ENCODE peak calls at places on chromosomes 7 and 10, in six cellular contexts. H is right atrium auricular region, S is K562, M is upper lobe of right lung, T is cardiac muscle cell, X is MM.1S. N is an unnamed sample.

GRCh38 chr7:132430863-132431822 is 145.1 kb downstream of the PLXNA4 start:
- DNase-seq in H (peak; percentile 79), S (no peak), M (no peak), T (peak; percentile 97), X (no peak), N (no peak)

GRCh38 chr7:104923010-104923421 is 91.0 kb upstream of the KMT2E start:
- DNase-seq in H (peak; percentile 83), S (peak; percentile 54), M (peak; percentile 76), T (peak; percentile 94), X (peak; percentile 95), N (peak; percentile 62)

GRCh38 chr7:22129819-22130580 is 184.3 kb upstream of the CDCA7L start:
- DNase-seq in H (no peak), S (no peak), M (no peak), T (no peak), X (no peak), N (no peak)

GRCh38 chr10:33113111-33113856 is 155.3 kb upstream of the ITGB1 start:
- DNase-seq in H (no peak), S (no peak), M (no peak), T (peak; percentile 82), X (no peak), N (no peak)

GRCh38 chr10:43574035-43574892 is at the start of gene ZNF239:
- DNase-seq in H (peak; percentile 94), S (peak; percentile 94), M (peak; percentile 95), T (peak; percentile 96), X (no peak), N (peak; percentile 88)

GRCh38 chr10:132373241-132373955 is 23.6 kb upstream of the PWWP2B start:
- DNase-seq in H (no peak), S (no peak), M (peak; percentile 60), T (no peak), X (no peak), N (no peak)

GRCh38 chr10:81920213-81920829 is 45.3 kb downstream of the NRG3 start:
- DNase-seq in H (no peak), S (peak; percentile 33), M (no peak), T (no peak), X (peak; percentile 31), N (no peak)

GRCh38 chr10:48459270-48460147 is 145.4 kb downstream of the ARHGAP22 start:
- DNase-seq in H (peak; percentile 55), S (no peak), M (peak; percentile 64), T (no peak), X (no peak), N (no peak)

GRCh38 chr10:77074104-77074638 is 563.4 kb downstream of the KCNMA1 start:
- DNase-seq in H (no peak), S (no peak), M (no peak), T (no peak), X (no peak), N (no peak)

GRCh38 chr10:47035447-47036337 is 124.5 kb downstream of the PTPN20 start:
- DNase-seq in H (no peak), S (no peak), M (peak; percentile 40), T (no peak), X (no peak), N (no peak)

GRCh38 chr7:41136551-41136950 is 566.3 kb downstream of the INHBA start:
- DNase-seq in H (no peak), S (no peak), M (no peak), T (no peak), X (no peak), N (no peak)

GRCh38 chr7:17158261-17158660 is 140.2 kb upstream of the AHR start:
- DNase-seq in H (no peak), S (no peak), M (no peak), T (no peak), X (no peak), N (no peak)

GRCh38 chr7:93558705-93559614 is 15.6 kb downstream of the CALCR start:
- DNase-seq in H (no peak), S (no peak), M (no peak), T (no peak), X (no peak), N (no peak)

GRCh38 chr10:36209480-36209879 is 567.4 kb upstream of the FZD8 start:
- DNase-seq in H (no peak), S (no peak), M (no peak), T (no peak), X (no peak), N (no peak)

GRCh38 chr7:3067193-3067592 is 23.5 kb upstream of the CARD11 start:
- DNase-seq in H (no peak), S (no peak), M (no peak), T (no peak), X (no peak), N (no peak)

GRCh38 chr10:103467391-103467790 is 8.7 kb upstream of the CALHM1 start:
- DNase-seq in H (no peak), S (no peak), M (no peak), T (no peak), X (no peak), N (peak; percentile 59)

GRCh38 chr7:17347426-17347825 is 49.0 kb downstream of the AHR start:
- DNase-seq in H (no peak), S (no peak), M (no peak), T (peak; percentile 36), X (no peak), N (no peak)

GRCh38 chr7:112792431-112792830 is 2.2 kb upstream of the TMEM168 start:
- DNase-seq in H (no peak), S (no peak), M (no peak), T (no peak), X (no peak), N (no peak)

GRCh38 chr10:93435621-93436385 is 46.3 kb downstream of the MYOF start:
- DNase-seq in H (no peak), S (no peak), M (no peak), T (peak; percentile 82), X (no peak), N (no peak)
- H3K4me3 ChIP-seq in H (no peak overlapping the region), S (no peak overlapping the region), M (no peak overlapping the region), T (no peak overlapping the region), X (no peak overlapping the region), N (no peak overlapping the region)

GRCh38 chr10:130902471-130902870 is 409.1 kb downstream of the TCERG1L start:
- DNase-seq in H (no peak), S (no peak), M (no peak), T (no peak), X (no peak), N (no peak)

GRCh38 chr10:130904676-130905075 is 406.8 kb downstream of the TCERG1L start:
- DNase-seq in H (no peak), S (no peak), M (no peak), T (no peak), X (no peak), N (no peak)

GRCh38 chr10:130902929-130903328 is 408.6 kb downstream of the TCERG1L start:
- DNase-seq in H (no peak), S (no peak), M (no peak), T (no peak), X (no peak), N (no peak)

GRCh38 chr10:130905921-130906320 is 405.6 kb downstream of the TCERG1L start:
- DNase-seq in H (no peak), S (no peak), M (no peak), T (no peak), X (no peak), N (no peak)

DNA sequence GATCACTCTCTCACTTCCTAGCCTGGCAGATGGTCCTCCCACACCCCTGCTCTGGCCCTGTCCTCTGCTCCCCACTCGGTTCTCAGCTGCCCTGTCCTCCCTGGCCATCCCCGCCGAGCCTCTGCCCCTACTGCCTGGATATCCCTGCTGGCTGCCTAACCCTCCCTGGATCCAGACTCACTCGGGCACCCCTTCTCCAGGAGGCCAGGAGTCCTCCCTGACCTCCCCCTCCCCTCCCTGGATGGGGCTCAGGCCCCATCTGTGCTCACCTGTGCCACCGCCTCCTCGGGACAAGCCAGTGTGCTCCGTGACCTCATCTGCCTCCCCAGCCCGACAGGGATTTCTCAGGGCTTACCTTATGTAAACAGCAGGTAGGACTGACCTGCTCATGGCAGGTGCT is 406.1 kb downstream of the TCERG1L start:
- DNase-seq in H (no peak), S (no peak), M (no peak), T (no peak), X (no peak), N (no peak)
- H3K27me3 ChIP-seq in H (no peaks in the 10 kb centered on the region), S (no peaks in the 10 kb centered on the region), M (no peaks in the 10 kb centered on the region), T (no peaks in the 10 kb centered on the region), X (no peaks in the 10 kb centered on the region), N (no peaks in the 10 kb centered on the region)

DNA sequence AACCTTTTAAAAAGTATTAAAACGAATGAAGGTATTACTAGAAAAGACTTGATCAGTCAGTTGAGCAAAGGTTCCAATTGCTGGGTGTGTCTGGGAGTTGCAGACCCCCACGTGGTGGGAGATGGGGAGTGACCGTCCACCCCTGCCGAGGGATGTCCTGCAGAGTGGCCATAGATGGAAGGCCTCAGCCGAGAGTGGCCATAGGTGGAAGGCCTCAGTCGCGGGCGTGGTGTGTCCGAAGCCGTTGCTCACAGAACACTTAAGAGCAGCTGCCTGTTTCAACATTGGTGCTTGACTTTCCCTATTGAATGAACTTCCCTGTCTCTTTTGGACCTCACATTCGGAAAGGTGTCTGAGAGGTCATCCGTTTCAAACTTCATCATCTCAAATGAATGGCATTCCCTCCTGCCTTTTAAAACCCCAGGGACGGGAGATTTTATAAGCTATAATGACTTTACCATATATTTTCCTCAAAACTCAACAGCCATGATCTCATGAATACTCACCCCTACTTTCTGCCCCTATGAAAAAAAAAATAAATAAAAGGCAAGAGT is 69.5 kb downstream of the CAMK1D start:
- DNase-seq in H (no peak), S (no peak), M (peak; percentile 33), T (no peak), X (no peak), N (no peak)
- H3K4me3 ChIP-seq in H (no peak overlapping the region), S (no peak overlapping the region), M (no peak overlapping the region), T (no peak overlapping the region), X (no peak overlapping the region), N (no peak overlapping the region)

GRCh38 chr7:142337406-142338001 is 79.6 kb upstream of the PRSS58 start:
- DNase-seq in H (no peak), S (no peak), M (no peak), T (no peak), X (no peak), N (no peak)
- H3K27me3 ChIP-seq in H (no peaks in the 10 kb centered on the region), S (no peaks in the 10 kb centered on the region), M (peaks cover 8% of the 10 kb centered on the region), T (no peaks in the 10 kb centered on the region), X (no peaks in the 10 kb centered on the region), N (no peaks in the 10 kb centered on the region)

GRCh38 chr10:34717429-34717828 is 97.7 kb downstream of the PARD3 start:
- DNase-seq in H (no peak), S (no peak), M (no peak), T (no peak), X (no peak), N (no peak)
- H3K4me3 ChIP-seq in H (no peak overlapping the region), S (no peak overlapping the region), M (no peak overlapping the region), T (no peak overlapping the region), X (no peak overlapping the region), N (no peak overlapping the region)

DNA sequence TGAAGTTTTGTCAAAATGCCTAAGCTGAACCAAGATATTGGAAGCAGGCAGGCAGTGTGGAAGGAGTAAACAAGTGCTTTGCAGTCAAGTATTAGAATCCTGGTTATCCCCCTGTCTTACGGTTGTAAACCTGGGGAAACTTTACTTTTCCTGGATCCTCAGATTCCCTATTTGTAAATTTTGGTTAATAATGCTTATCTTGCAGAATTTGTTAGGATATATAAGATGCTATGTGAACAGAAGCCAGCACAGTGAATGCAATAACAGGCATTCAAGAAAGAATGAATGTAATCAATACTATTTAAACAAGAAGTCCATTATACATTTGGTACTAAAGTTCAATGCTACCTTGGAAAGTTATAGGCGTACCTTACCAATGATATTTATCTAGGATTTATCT is 91.8 kb upstream of the STK17A start:
- DNase-seq in H (no peak), S (no peak), M (no peak), T (no peak), X (no peak), N (no peak)
- H3K27me3 ChIP-seq in H (no peaks in the 10 kb centered on the region), S (peaks cover 9% of the 10 kb centered on the region), M (no peaks in the 10 kb centered on the region), T (no peaks in the 10 kb centered on the region), X (no peaks in the 10 kb centered on the region), N (no peaks in the 10 kb centered on the region)

N was measured in GM06990.